ENCODE peak calls at places on chromosomes 6 and 20, in six cellular contexts. R is ovary, I is IMR-90, E is gastrocnemius medialis, V is SJCRH30, W is stomach. L is an unnamed sample. For H3K4me1, the result is how much of the 10 kb centered on the place peaks cover.

GRCh38 chr6:165922309-165922794 is 245.3 kb downstream of the TBXT start:
- DNase-seq in W (no peak), R (no peak), I (peak), E (no peak), V (peak), L (no peak)

GRCh38 chr6:159168536-159169192 is 536 bp upstream of the FNDC1 start:
- DNase-seq in E (no peak), R (no peak), I (peak), V (no peak), W (peak), L (peak)

GRCh38 chr6:168342626-168343025 is 23.0 kb upstream of the DACT2 start:
- DNase-seq in E (no peak), I (no peak), W (no peak), R (no peak), V (no peak), L (no peak)

GRCh38 chr6:163715846-163716245 is 301.3 kb downstream of the QKI start:
- DNase-seq in R (no peak), I (no peak), V (no peak), E (no peak), W (no peak), L (no peak)

GRCh38 chr20:461254-462198 is 807 bp downstream of the TBC1D20 start:
- DNase-seq in I (peak), W (peak), V (peak), E (no peak), R (peak), L (peak)

GRCh38 chr6:97524846-97525245 is 241.8 kb upstream of the MMS22L start:
- DNase-seq in W (no peak), R (no peak), E (no peak), V (no peak), I (no peak), L (no peak)

GRCh38 chr6:122886475-122886874 is 97.4 kb downstream of the SMPDL3A start:
- DNase-seq in R (no peak), V (no peak), E (no peak), W (no peak), I (no peak), L (no peak)

GRCh38 chr6:25872804-25873203 is 1.2 kb downstream of the SLC17A3 start:
- DNase-seq in E (no peak), V (no peak), I (no peak), R (no peak), W (no peak), L (no peak)

GRCh38 chr6:132142308-132142707 is 191.1 kb upstream of the CCN2 start:
- DNase-seq in I (no peak), V (no peak), R (no peak), E (no peak), W (no peak), L (no peak)

GRCh38 chr6:92777146-92777740 is 642.1 kb downstream of the EPHA7 start:
- DNase-seq in W (no peak), E (no peak), V (peak), I (peak), R (no peak), L (no peak)

GRCh38 chr6:99346595-99346994 is 2.9 kb downstream of the FAXC start:
- DNase-seq in W (no peak), R (no peak), E (no peak), V (no peak), I (no peak), L (no peak)

GRCh38 chr6:48754631-48755030 is 643.6 kb upstream of the PTCHD4 start:
- DNase-seq in I (no peak), W (no peak), R (no peak), V (no peak), E (no peak), L (no peak)

GRCh38 chr6:26544473-26544872 is 6.3 kb downstream of the HMGN4 start:
- DNase-seq in W (no peak), V (no peak), I (no peak), E (no peak), R (no peak), L (no peak)

GRCh38 chr20:60694763-60695162 is 557.3 kb upstream of the CDH4 start:
- DNase-seq in V (no peak), E (no peak), I (peak), R (no peak), W (no peak), L (no peak)

GRCh38 chr20:49187330-49188100 is 619 bp downstream of the STAU1 start:
- DNase-seq in W (peak), E (no peak), V (no peak), R (peak), I (no peak), L (peak)

GRCh38 chr6:148538251-148539190 is 195.9 kb downstream of the SASH1 start:
- DNase-seq in R (no peak), V (no peak), W (no peak), E (no peak), I (peak), L (no peak)

GRCh38 chr6:154951400-154952200 is 43.5 kb upstream of the TIAM2 start:
- DNase-seq in V (no peak), E (no peak), I (no peak), R (no peak), W (no peak), L (no peak)

GRCh38 chr6:281469-282103 is 10.7 kb upstream of the DUSP22 start:
- DNase-seq in V (no peak), W (no peak), E (no peak), I (no peak), R (no peak), L (no peak)

GRCh38 chr6:150635906-150636514 is 36.3 kb downstream of the PLEKHG1 start:
- DNase-seq in V (no peak), I (no peak), W (no peak), E (no peak), R (no peak), L (no peak)

GRCh38 chr6:39084506-39084905 is 30.5 kb downstream of the SAYSD1 start:
- DNase-seq in V (no peak), W (no peak), R (no peak), E (no peak), I (no peak), L (peak)

GRCh38 chr6:71388068-71388744 is 99.6 kb downstream of the OGFRL1 start:
- DNase-seq in R (no peak), W (no peak), E (no peak), I (no peak), V (no peak), L (no peak)

GRCh38 chr6:161067749-161068148 is 76.2 kb downstream of the MAP3K4 start:
- DNase-seq in R (no peak), V (no peak), I (no peak), W (no peak), E (no peak), L (no peak)

GRCh38 chr20:675453-676314 is at the start of gene SCRT2:
- DNase-seq in V (no peak), I (peak), E (peak), R (peak), W (peak), L (peak)

GRCh38 chr6:49550413-49551125 is at the start of gene C6orf141:
- DNase-seq in V (no peak), E (no peak), I (no peak), R (no peak), W (peak), L (peak)

GRCh38 chr6:40334496-40334895 is 252.7 kb downstream of the LRFN2 start:
- DNase-seq in V (no peak), R (no peak), I (no peak), W (no peak), E (no peak), L (no peak)

GRCh38 chr20:2133318-2134183 is 31.9 kb downstream of the STK35 start:
- DNase-seq in V (no peak), W (no peak), E (no peak), R (no peak), I (peak), L (peak)
- H3K4me1 ChIP-seq in V (under half), W (under half), E (under half), R (under half), I (half or more), L (under half)

DNA sequence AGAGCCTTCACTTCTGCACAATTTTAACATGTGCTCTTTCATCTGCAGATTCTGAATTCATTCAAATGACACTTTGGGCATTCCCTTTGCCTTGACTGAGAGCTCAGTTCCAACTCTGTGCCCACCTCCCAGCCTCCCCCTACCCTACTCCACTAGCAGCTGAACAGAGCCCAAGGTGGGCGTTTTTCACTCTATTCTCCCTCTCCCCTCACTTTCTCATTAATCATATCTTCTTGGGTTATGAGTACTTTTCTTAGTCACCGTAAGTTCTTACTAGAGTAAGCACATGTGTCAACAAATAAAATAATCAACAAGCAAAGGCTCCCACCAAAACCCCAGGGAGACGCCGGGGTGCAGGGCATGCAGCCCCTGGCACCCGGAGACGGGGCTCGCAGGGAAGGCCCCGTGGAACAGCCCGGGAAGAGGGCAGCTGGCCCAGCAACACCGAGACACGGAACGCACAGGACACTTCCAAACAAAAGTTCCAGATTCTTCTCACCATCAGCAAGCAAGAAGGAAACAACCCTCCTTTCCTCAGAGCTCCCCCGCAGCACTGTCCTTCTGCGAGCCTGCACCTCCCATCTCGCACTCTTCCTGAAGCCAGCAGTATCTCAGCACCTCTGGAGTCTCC is 34.1 kb downstream of the TAF4 start:
- DNase-seq in I (no peak), E (no peak), V (no peak), W (no peak), R (no peak), L (no peak)
- H3K4me1 ChIP-seq in I (under half), E (under half), V (under half), W (under half), R (under half), L (under half)

DNA sequence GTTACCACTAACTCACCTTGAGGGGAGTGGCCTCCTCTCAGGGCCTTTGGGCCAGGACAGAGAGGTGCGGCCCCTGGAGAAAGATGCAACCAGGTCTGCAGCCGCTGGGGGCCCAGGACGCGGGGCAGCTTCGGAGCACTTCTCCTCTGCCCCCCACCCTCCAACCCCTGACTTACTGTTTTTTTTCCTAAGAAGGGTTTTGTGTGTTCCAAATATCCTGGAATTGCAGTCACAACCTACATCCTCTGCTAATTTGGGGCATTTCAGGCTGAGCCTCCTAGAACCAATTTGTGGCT is 1.7 kb downstream of the LINC00237 start:
- DNase-seq in V (no peak), R (no peak), I (no peak), W (no peak), E (no peak), L (no peak)
- H3K4me1 ChIP-seq in V (under half), R (under half), I (under half), W (under half), E (under half), L (under half)

GRCh38 chr6:75126518-75126917 is 79.3 kb downstream of the COL12A1 start:
- DNase-seq in I (no peak), W (no peak), V (no peak), R (no peak), E (no peak), L (no peak)
- H3K4me1 ChIP-seq in I (under half), W (under half), V (under half), R (under half), E (under half), L (under half)

GRCh38 chr6:52570291-52570700 is 6.6 kb downstream of the TRAM2 start:
- DNase-seq in I (no peak), W (no peak), V (no peak), R (peak), E (no peak), L (peak)
- H3K4me1 ChIP-seq in I (under half), W (half or more), V (half or more), R (under half), E (half or more), L (under half)

GRCh38 chr6:32792901-32793400 is 23.9 kb downstream of the HLA-DOB start:
- DNase-seq in I (no peak), W (no peak), E (no peak), R (no peak), V (no peak), L (no peak)
- H3K4me1 ChIP-seq in I (under half), W (under half), E (under half), R (under half), V (under half), L (under half)

GRCh38 chr20:43948455-43948854 is 33.8 kb downstream of the TOX2 start:
- DNase-seq in V (no peak), R (no peak), W (no peak), I (no peak), E (no peak), L (no peak)

GRCh38 chr20:43945391-43946205 is 30.9 kb downstream of the TOX2 start:
- DNase-seq in W (no peak), V (no peak), E (no peak), R (no peak), I (no peak), L (no peak)

GRCh38 chr20:43946206-43946491 is 31.5 kb downstream of the TOX2 start:
- DNase-seq in I (no peak), E (no peak), W (no peak), R (no peak), V (no peak), L (no peak)

GRCh38 chr20:43946659-43947315 is 32.1 kb downstream of the TOX2 start:
- DNase-seq in R (no peak), W (no peak), I (no peak), V (no peak), E (no peak), L (no peak)

DNA sequence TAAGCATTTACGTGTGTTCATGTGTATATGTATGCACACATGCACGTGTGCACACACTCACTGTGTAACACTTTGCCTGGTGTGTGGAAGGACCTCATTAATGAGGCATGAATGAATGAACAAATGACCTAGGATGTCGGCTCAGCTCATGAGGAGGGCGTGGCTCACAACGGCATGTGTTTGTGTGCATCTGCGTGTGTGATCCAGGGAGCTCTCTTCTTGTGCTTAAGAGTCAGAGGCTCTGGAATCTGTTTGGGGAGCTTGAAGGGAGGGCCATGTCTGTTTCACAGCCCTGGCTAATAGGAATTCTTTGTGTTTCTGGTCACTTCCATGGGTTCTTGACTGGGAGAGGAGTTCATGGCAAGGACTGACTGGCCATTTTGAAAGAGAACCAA is 32.7 kb downstream of the TOX2 start:
- DNase-seq in W (no peak), E (no peak), R (no peak), I (no peak), V (no peak), L (no peak)
- H3K4me1 ChIP-seq in W (under half), E (under half), R (under half), I (under half), V (under half), L (under half)

GRCh38 chr6:41799517-41799916 is 12.0 kb downstream of the TOMM6 start:
- DNase-seq in E (no peak), W (no peak), R (no peak), V (no peak), I (no peak), L (no peak)
- H3K4me1 ChIP-seq in E (under half), W (under half), R (under half), V (under half), I (under half), L (under half)

DNA sequence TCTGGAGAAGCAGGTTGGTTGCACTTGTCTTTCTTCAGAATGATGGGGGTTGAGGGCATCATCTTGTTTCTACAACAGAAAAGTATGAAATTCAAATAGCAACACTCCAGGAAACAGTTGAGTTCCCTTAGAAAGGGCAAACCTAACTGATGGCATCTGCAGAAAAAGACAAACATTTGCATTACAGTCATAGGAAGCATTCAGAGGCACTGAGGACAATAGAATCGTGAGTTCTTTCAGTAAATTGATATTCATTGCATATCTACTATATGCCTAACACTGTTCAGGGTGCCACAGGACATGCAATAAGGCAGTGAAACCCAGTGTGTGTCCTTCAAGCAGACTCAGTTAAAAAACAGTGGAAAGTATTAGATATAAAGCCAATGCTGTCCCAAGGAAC is 41.1 kb upstream of the OPN5 start:
- DNase-seq in I (no peak), E (no peak), V (no peak), W (no peak), R (no peak), L (no peak)
- H3K4me1 ChIP-seq in I (under half), E (under half), V (under half), W (under half), R (under half), L (under half)

GRCh38 chr20:47356220-47356525 is 326 bp downstream of the ZMYND8 start:
- DNase-seq in I (no peak), V (no peak), R (no peak), E (no peak), W (no peak), L (no peak)
- H3K4me1 ChIP-seq in I (half or more), V (under half), R (half or more), E (half or more), W (half or more), L (half or more)